ENCODE peak calls at places on chromosomes 13 and 19, in eight cellular contexts. One of them, this sample, is unnamed.

GRCh38 chr13:108375772-108376171 is 106.3 kb downstream of the TNFSF13B start:
- DNase-seq in ovary: no peak
- DNase-seq in adrenal gland: no peak
- DNase-seq in heart left ventricle: no peak
- DNase-seq in uterus: no peak
- DNase-seq in body of pancreas: no peak
- DNase-seq in Peyer's patch: no peak
- DNase-seq in H54: no peak
- DNase-seq in this sample: no peak

GRCh38 chr13:99053636-99054233 is 75.9 kb upstream of the DOCK9 start:
- DNase-seq in ovary: no peak
- DNase-seq in heart left ventricle: no peak
- DNase-seq in body of pancreas: no peak
- DNase-seq in Peyer's patch: no peak
- DNase-seq in adrenal gland: no peak
- DNase-seq in H54: no peak
- DNase-seq in uterus: no peak
- DNase-seq in this sample: peak

GRCh38 chr13:104006625-104007061 is 940.4 kb upstream of the SLC10A2 start:
- DNase-seq in uterus: no peak
- DNase-seq in heart left ventricle: no peak
- DNase-seq in ovary: no peak
- DNase-seq in adrenal gland: no peak
- DNase-seq in body of pancreas: no peak
- DNase-seq in Peyer's patch: no peak
- DNase-seq in H54: no peak
- DNase-seq in this sample: no peak

GRCh38 chr13:105090244-105090643 is 1445.2 kb downstream of the EFNB2 start:
- DNase-seq in ovary: no peak
- DNase-seq in adrenal gland: no peak
- DNase-seq in heart left ventricle: no peak
- DNase-seq in H54: no peak
- DNase-seq in body of pancreas: no peak
- DNase-seq in Peyer's patch: no peak
- DNase-seq in uterus: no peak
- DNase-seq in this sample: no peak

GRCh38 chr19:46634656-46635218 is 1.3 kb downstream of the GNG8 start:
- DNase-seq in adrenal gland: no peak
- DNase-seq in body of pancreas: no peak
- DNase-seq in H54: no peak
- DNase-seq in ovary: no peak
- DNase-seq in uterus: no peak
- DNase-seq in heart left ventricle: no peak
- DNase-seq in Peyer's patch: no peak
- DNase-seq in this sample: no peak

GRCh38 chr13:76976488-76976887 is 15.4 kb upstream of the CLN5 start:
- DNase-seq in heart left ventricle: no peak
- DNase-seq in ovary: no peak
- DNase-seq in H54: no peak
- DNase-seq in adrenal gland: no peak
- DNase-seq in body of pancreas: no peak
- DNase-seq in uterus: no peak
- DNase-seq in Peyer's patch: no peak
- DNase-seq in this sample: no peak

GRCh38 chr13:47100214-47100853 is 203.5 kb upstream of the HTR2A start:
- DNase-seq in ovary: no peak
- DNase-seq in heart left ventricle: no peak
- DNase-seq in body of pancreas: no peak
- DNase-seq in Peyer's patch: no peak
- DNase-seq in uterus: no peak
- DNase-seq in H54: no peak
- DNase-seq in adrenal gland: no peak
- DNase-seq in this sample: no peak

GRCh38 chr19:5188548-5189317 is 151.9 kb downstream of the PTPRS start:
- DNase-seq in body of pancreas: no peak
- DNase-seq in H54: no peak
- DNase-seq in adrenal gland: no peak
- DNase-seq in Peyer's patch: no peak
- DNase-seq in ovary: no peak
- DNase-seq in heart left ventricle: no peak
- DNase-seq in uterus: no peak
- DNase-seq in this sample: no peak

GRCh38 chr19:42420055-42420544 is 7.1 kb downstream of the LIPE start:
- DNase-seq in heart left ventricle: no peak
- DNase-seq in ovary: peak
- DNase-seq in Peyer's patch: peak
- DNase-seq in adrenal gland: peak
- DNase-seq in body of pancreas: peak
- DNase-seq in uterus: no peak
- DNase-seq in H54: no peak
- DNase-seq in this sample: peak

GRCh38 chr19:46975918-46976782 is 43.5 kb upstream of the NPAS1 start:
- DNase-seq in body of pancreas: peak
- DNase-seq in Peyer's patch: peak
- DNase-seq in adrenal gland: peak
- DNase-seq in H54: peak
- DNase-seq in ovary: peak
- DNase-seq in heart left ventricle: peak
- DNase-seq in uterus: peak
- DNase-seq in this sample: peak

GRCh38 chr13:43935878-43936277 is 56.2 kb downstream of the LACC1 start:
- DNase-seq in body of pancreas: no peak
- DNase-seq in H54: no peak
- DNase-seq in Peyer's patch: no peak
- DNase-seq in uterus: no peak
- DNase-seq in heart left ventricle: no peak
- DNase-seq in ovary: no peak
- DNase-seq in adrenal gland: no peak
- DNase-seq in this sample: no peak

GRCh38 chr13:112605531-112605990 is 17.6 kb upstream of the TUBGCP3 start:
- DNase-seq in ovary: no peak
- DNase-seq in body of pancreas: no peak
- DNase-seq in adrenal gland: no peak
- DNase-seq in Peyer's patch: no peak
- DNase-seq in H54: no peak
- DNase-seq in heart left ventricle: no peak
- DNase-seq in uterus: no peak
- DNase-seq in this sample: no peak

GRCh38 chr13:112606125-112607001 is 18.4 kb upstream of the TUBGCP3 start:
- DNase-seq in body of pancreas: peak
- DNase-seq in H54: peak
- DNase-seq in adrenal gland: peak
- DNase-seq in Peyer's patch: peak
- DNase-seq in heart left ventricle: peak
- DNase-seq in ovary: peak
- DNase-seq in uterus: peak
- DNase-seq in this sample: peak

GRCh38 chr13:112603641-112604220 is 15.8 kb upstream of the TUBGCP3 start:
- DNase-seq in uterus: no peak
- DNase-seq in heart left ventricle: no peak
- DNase-seq in Peyer's patch: no peak
- DNase-seq in H54: no peak
- DNase-seq in body of pancreas: no peak
- DNase-seq in adrenal gland: no peak
- DNase-seq in ovary: no peak
- DNase-seq in this sample: no peak

GRCh38 chr13:112608212-112608611 is 20.3 kb upstream of the TUBGCP3 start:
- DNase-seq in ovary: no peak
- DNase-seq in Peyer's patch: no peak
- DNase-seq in uterus: no peak
- DNase-seq in body of pancreas: no peak
- DNase-seq in heart left ventricle: no peak
- DNase-seq in H54: no peak
- DNase-seq in adrenal gland: no peak
- DNase-seq in this sample: no peak
- TF ChIP-seq POLR2A in ovary: no peak
- TF ChIP-seq POLR2A in Peyer's patch: no peak
- TF ChIP-seq POLR2A in uterus: no peak
- TF ChIP-seq POLR2A in body of pancreas: no peak
- TF ChIP-seq POLR2A in heart left ventricle: no peak
- TF ChIP-seq POLR2A in H54: no peak
- TF ChIP-seq POLR2A in adrenal gland: no peak
- TF ChIP-seq POLR2A in this sample: no peak

DNA sequence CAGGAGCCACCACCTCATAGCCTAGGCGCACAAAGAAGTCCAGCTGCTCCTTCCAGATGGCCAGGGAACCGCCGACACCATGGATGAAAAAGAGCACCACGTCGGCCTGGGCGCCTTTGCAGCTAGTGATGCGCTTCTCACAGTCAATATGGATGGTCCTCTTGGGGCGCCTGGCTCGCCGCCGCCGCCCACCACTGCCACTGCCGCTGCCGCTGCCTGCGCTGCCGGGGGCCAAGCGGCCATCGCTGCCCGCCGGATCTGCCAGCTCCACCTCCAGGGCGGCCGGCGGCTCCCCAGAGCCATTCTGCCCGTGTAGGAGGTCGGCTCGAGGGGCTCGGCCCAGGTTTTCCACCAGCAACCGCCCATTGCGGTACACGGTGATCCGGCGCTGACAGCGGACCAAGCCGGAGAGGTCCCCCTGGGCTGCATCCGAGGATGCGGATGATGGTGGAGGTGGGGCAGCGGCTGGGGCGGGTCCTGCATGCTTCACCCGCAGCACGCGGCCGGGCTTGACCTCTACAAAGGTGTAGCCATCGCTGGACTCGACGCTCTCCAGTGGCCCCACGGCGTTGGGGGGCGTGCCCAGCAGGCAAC is 2.1 kb downstream of the ABHD8 start:
- DNase-seq in heart left ventricle: no peak
- DNase-seq in H54: no peak
- DNase-seq in adrenal gland: no peak
- DNase-seq in ovary: no peak
- DNase-seq in uterus: no peak
- DNase-seq in body of pancreas: no peak
- DNase-seq in Peyer's patch: no peak
- DNase-seq in this sample: no peak
- TF ChIP-seq POLR2A in heart left ventricle: no peak
- TF ChIP-seq POLR2A in H54: no peak
- TF ChIP-seq POLR2A in adrenal gland: no peak
- TF ChIP-seq POLR2A in ovary: no peak
- TF ChIP-seq POLR2A in uterus: no peak
- TF ChIP-seq POLR2A in body of pancreas: no peak
- TF ChIP-seq POLR2A in Peyer's patch: no peak
- TF ChIP-seq POLR2A in this sample: no peak

GRCh38 chr19:2230807-2231533 is 5.2 kb downstream of the PLEKHJ1 start:
- DNase-seq in H54: no peak
- DNase-seq in body of pancreas: no peak
- DNase-seq in ovary: no peak
- DNase-seq in Peyer's patch: no peak
- DNase-seq in uterus: no peak
- DNase-seq in adrenal gland: no peak
- DNase-seq in heart left ventricle: no peak
- DNase-seq in this sample: no peak

GRCh38 chr19:2232286-2233151 is 3.6 kb downstream of the PLEKHJ1 start:
- DNase-seq in adrenal gland: no peak
- DNase-seq in body of pancreas: no peak
- DNase-seq in ovary: no peak
- DNase-seq in heart left ventricle: no peak
- DNase-seq in H54: no peak
- DNase-seq in uterus: no peak
- DNase-seq in Peyer's patch: no peak
- DNase-seq in this sample: no peak

GRCh38 chr19:2233601-2234280 is 2.4 kb downstream of the PLEKHJ1 start:
- DNase-seq in heart left ventricle: no peak
- DNase-seq in adrenal gland: no peak
- DNase-seq in H54: no peak
- DNase-seq in body of pancreas: no peak
- DNase-seq in uterus: no peak
- DNase-seq in ovary: no peak
- DNase-seq in Peyer's patch: no peak
- DNase-seq in this sample: no peak

GRCh38 chr19:2230029-2230531 is 6.0 kb downstream of the PLEKHJ1 start:
- DNase-seq in adrenal gland: no peak
- DNase-seq in Peyer's patch: no peak
- DNase-seq in heart left ventricle: no peak
- DNase-seq in uterus: no peak
- DNase-seq in ovary: no peak
- DNase-seq in H54: no peak
- DNase-seq in body of pancreas: no peak
- DNase-seq in this sample: no peak

DNA sequence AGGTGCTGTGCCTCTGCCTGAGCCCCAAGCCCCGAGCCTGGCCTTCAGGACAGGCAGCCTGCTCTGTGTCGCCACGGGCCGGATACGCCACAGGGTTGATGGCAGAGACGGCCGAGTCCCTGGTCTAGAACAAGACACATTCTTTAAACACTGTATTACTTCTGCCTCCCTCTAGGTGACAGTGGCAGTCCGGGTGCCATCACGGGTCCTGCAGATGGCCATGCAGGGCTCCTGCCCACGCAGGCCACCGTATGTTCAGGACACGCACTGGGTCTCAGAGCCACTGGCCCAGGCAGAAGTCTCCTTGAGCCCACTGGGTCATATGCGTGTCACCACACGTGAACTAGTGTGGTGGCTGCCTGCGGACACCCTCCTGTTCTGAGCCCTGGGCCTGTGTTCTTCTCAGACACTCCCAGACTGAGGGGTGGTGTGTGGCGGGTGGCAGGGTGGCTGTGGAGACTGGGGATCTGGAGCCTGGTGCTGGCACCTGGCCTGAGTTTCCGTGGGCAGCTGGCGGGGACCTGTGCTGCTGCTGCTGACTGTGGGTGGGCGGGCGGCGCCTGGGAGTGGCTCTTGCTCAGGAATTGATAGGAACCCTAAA is 4.4 kb downstream of the PLEKHJ1 start:
- DNase-seq in adrenal gland: peak
- DNase-seq in ovary: no peak
- DNase-seq in H54: no peak
- DNase-seq in body of pancreas: no peak
- DNase-seq in uterus: no peak
- DNase-seq in Peyer's patch: no peak
- DNase-seq in heart left ventricle: no peak
- DNase-seq in this sample: peak
- TF ChIP-seq POLR2A in adrenal gland: no peak
- TF ChIP-seq POLR2A in ovary: no peak
- TF ChIP-seq POLR2A in H54: no peak
- TF ChIP-seq POLR2A in body of pancreas: no peak
- TF ChIP-seq POLR2A in uterus: no peak
- TF ChIP-seq POLR2A in Peyer's patch: no peak
- TF ChIP-seq POLR2A in heart left ventricle: no peak
- TF ChIP-seq POLR2A in this sample: peak

DNA sequence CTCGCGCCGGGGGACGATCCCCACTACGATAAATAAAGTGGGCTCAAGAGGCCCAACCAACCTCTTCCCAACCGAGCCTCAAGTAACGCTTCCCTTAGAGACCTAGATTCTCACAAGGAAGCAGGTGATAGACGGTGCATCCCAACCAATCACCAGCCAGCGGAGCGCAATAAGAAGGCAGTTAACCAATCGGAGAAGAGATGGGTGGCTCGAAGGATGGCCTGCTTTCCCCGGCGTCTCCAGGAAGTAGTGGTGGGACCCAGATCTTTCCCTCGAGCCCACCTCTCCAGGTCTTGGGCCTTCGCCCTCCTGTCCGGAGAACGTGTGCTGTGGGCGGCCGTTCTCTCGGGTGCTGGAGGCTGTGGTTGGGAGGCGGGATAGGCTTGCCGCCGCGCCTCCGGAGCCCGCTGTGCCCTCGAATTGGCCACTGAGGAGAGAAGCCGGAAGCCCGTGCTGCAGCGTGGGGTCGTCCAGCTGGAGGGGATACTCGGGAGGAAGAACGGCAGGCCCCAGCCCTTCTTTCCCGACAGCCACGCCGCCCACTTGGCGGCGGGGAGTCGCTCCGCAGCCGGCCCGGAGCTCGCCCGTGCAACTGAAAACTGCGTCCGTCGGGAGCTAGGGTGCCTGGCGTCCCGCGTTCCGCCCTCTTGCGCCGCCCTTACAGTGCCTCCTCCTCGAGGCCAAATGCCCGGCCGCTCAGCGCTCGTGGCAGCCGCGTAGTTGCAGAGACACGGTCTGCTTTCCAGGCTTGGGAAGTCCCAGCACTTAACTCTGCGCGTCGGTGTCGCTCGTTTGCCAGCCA is at the start of gene RNF6:
- DNase-seq in uterus: peak
- DNase-seq in Peyer's patch: peak
- DNase-seq in H54: peak
- DNase-seq in heart left ventricle: peak
- DNase-seq in ovary: peak
- DNase-seq in body of pancreas: peak
- DNase-seq in adrenal gland: peak
- DNase-seq in this sample: peak
- TF ChIP-seq POLR2A in uterus: peak
- TF ChIP-seq POLR2A in Peyer's patch: peak
- TF ChIP-seq POLR2A in H54: peak
- TF ChIP-seq POLR2A in heart left ventricle: peak
- TF ChIP-seq POLR2A in ovary: peak
- TF ChIP-seq POLR2A in body of pancreas: peak
- TF ChIP-seq POLR2A in adrenal gland: peak
- TF ChIP-seq POLR2A in this sample: peak

This sample was measured in erythroblast.